ENCODE peak calls at places on chromosome 9, in four cellular contexts. O is spleen, I is HCT116, E is upper lobe of left lung. J is an unnamed sample.
A peak's percentile ranks its signal among the peaks of the same experiment; 100 is the strongest.

GRCh38 chr9:88682431-88682831 is 147.5 kb downstream of the NXNL2 start:
- DNase-seq in O (no peak), I (no peak), E (no peak), J (no peak)

GRCh38 chr9:132609829-132610228 is 27.4 kb downstream of the BARHL1 start:
- DNase-seq in I (no peak), O (no peak), E (no peak), J (no peak)

GRCh38 chr9:130986311-130986940 is 22.5 kb upstream of the LAMC3 start:
- DNase-seq in I (no peak), E (no peak), O (no peak), J (no peak)

GRCh38 chr9:92759990-92760893 is 4.4 kb downstream of the BICD2 start:
- DNase-seq in O (peak; percentile 73), I (no peak), E (peak; percentile 58), J (no peak)

GRCh38 chr9:123033864-123034598 is 564 bp downstream of the GPR21 start:
- DNase-seq in O (no peak), I (no peak), E (no peak), J (no peak)

GRCh38 chr9:105030285-105030684 is 102.3 kb upstream of the ABCA1 start:
- DNase-seq in E (no peak), O (no peak), I (no peak), J (no peak)

GRCh38 chr9:112046181-112046580 is 128.9 kb downstream of the SUSD1 start:
- DNase-seq in I (no peak), E (no peak), O (no peak), J (no peak)

GRCh38 chr9:27496134-27496504 is 28.0 kb upstream of the IFNK start:
- DNase-seq in I (no peak), E (no peak), O (no peak), J (no peak)

GRCh38 chr9:122053546-122053945 is 39.6 kb downstream of the TTLL11 start:
- DNase-seq in O (no peak), E (no peak), I (no peak), J (no peak)

GRCh38 chr9:129501771-129502324 is 119.1 kb downstream of the C9orf50 start:
- DNase-seq in E (no peak), O (no peak), I (no peak), J (no peak)

GRCh38 chr9:129500863-129501770 is 119.8 kb downstream of the C9orf50 start:
- DNase-seq in E (no peak), O (no peak), I (no peak), J (no peak)

GRCh38 chr9:129498451-129499376 is 122.2 kb downstream of the C9orf50 start:
- DNase-seq in E (no peak), I (no peak), O (no peak), J (no peak)

GRCh38 chr9:129497837-129498450 is 123.0 kb downstream of the C9orf50 start:
- DNase-seq in I (no peak), E (no peak), O (no peak), J (no peak)

GRCh38 chr9:129500166-129500862 is 120.6 kb downstream of the C9orf50 start:
- DNase-seq in E (peak; percentile 65), I (no peak), O (no peak), J (no peak)
- TF ChIP-seq CTCF in E (no peak), I (no peak), O (no peak), J (no peak)

GRCh38 chr9:21155501-21155900 is 11.0 kb downstream of the IFNA21 start:
- DNase-seq in O (no peak), E (no peak), I (no peak), J (no peak)

GRCh38 chr9:21153688-21154608 is 12.3 kb upstream of the IFNW1 start:
- DNase-seq in E (no peak), I (peak; percentile 51), O (no peak), J (peak; percentile 22)
- TF ChIP-seq CTCF in E (no peak), I (peak; percentile 40), O (no peak), J (no peak)

GRCh38 chr9:15142903-15143534 is 164.0 kb downstream of the TTC39B start:
- DNase-seq in E (no peak), I (peak; percentile 65), O (no peak), J (no peak)
- TF ChIP-seq CTCF in E (peak; percentile 29), I (peak; percentile 85), O (peak; percentile 68), J (no peak)

DNA sequence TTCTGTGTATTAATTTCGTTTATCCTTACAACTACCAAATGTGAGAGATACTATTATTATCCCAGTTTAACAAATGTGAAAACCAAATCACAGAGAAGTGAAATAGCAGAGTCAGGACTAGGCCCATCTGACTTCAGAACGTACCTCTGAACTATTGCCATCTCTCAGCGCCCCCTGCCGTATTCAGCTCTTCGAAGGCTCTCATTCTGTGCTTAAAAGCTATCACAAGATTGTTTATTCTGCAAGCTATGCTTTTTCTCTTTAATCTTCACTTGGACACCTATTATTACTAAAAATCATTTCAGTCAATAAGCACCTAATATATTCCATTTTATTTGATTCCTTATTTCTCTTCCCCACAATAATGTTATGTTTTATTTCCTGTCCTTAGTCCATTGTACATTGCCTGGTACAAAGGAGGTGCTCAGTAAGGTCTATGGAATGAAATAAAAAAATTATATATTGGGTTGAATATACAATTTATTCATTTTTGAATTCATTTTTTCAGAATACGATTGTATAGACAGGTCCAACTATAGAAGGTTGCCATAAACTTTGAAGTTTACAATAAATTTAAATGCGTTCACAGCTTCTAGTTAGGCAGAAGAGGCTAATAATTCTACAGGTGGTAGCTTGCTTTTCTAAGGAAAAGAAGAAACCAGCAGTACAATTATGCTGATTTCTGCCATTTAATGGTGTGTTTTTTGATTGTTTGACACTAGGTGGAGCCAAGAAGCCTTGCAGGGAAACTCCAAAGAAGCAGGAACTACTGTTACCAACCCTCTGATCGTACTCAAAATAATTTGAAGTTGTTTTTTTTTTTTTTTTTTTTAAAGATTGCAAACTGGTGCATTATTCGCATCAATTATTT is 202.2 kb upstream of the DMRTA1 start:
- DNase-seq in E (no peak), O (peak; percentile 71), I (peak; percentile 40), J (peak; percentile 63)
- TF ChIP-seq CTCF in E (no peak), O (peak; percentile 45), I (peak; percentile 63), J (peak; percentile 40)

GRCh38 chr9:127919253-127919815 is 2.5 kb upstream of the ST6GALNAC4 start:
- DNase-seq in O (no peak), I (peak; percentile 99), E (no peak), J (peak; percentile 81)

GRCh38 chr9:127916665-127917581 is at the start of gene ST6GALNAC4:
- DNase-seq in O (peak; percentile 99), I (no peak), E (peak; percentile 100), J (peak; percentile 91)

GRCh38 chr9:127917603-127918002 is 762 bp upstream of the ST6GALNAC4 start:
- DNase-seq in I (no peak), O (peak; percentile 86), E (no peak), J (no peak)

GRCh38 chr9:127920794-127921193 is 4.0 kb upstream of the ST6GALNAC4 start:
- DNase-seq in E (no peak), I (no peak), O (no peak), J (no peak)

DNA sequence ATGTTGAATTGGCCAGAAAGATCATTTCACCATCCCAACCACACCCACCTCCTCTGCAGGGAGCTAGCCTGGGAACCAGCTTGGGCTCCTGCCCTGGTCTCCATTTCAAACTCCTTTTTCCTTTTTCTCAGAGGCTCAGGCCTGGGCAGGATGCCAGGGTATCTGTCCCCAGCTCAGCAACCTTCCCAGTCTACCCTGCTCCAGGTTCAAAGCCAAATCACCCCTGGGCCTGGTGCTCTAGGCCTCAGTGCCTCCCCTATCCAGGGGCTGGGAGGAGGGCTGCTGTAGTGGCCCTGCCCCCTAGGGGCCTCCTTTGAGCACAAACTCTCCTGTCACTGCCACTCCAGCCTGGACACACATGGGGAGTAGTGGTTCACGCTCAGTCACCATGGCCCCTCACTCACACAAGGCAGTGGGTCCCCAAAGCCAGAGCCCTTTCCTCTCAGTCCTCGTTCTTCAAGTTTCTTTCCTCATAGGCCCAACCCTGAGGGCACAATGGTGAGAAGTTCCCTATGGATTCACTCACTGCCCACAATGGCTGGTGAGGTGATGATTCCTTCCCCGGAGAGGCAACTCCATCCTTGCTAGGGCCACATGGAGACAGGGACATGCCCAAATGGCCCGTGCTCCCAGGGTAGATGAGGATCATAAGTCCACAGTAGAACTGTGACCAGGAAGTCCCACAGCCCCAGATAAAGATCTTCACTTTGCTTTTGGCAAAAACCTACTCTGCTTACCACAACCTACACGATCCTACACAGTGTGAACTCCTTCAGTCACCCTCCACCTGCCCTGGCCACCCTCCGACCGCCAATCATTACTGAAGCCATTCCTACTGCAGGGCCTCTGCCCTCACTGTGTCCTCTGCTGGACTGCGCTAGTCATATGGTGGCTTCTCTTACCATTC is 1.6 kb upstream of the ST6GALNAC4 start:
- DNase-seq in E (no peak), O (no peak), I (no peak), J (no peak)
- TF ChIP-seq CTCF in E (no peak), O (peak; percentile 27), I (peak; percentile 48), J (no peak)

GRCh38 chr9:126836216-126836615 is 24.2 kb upstream of the ZBTB34 start:
- DNase-seq in O (no peak), E (no peak), I (no peak), J (no peak)

GRCh38 chr9:126839301-126839700 is 21.1 kb upstream of the ZBTB34 start:
- DNase-seq in I (no peak), O (no peak), E (peak; percentile 25), J (no peak)

GRCh38 chr9:126842220-126842842 is 18.1 kb upstream of the ZBTB34 start:
- DNase-seq in I (no peak), O (no peak), E (peak; percentile 14), J (no peak)

GRCh38 chr9:126838055-126838811 is 22.2 kb upstream of the ZBTB34 start:
- DNase-seq in O (no peak), I (no peak), E (peak; percentile 22), J (no peak)

GRCh38 chr9:126838895-126839294 is 21.5 kb upstream of the ZBTB34 start:
- DNase-seq in O (no peak), I (no peak), E (peak; percentile 50), J (no peak)
- TF ChIP-seq CTCF in O (no peak), I (no peak), E (no peak), J (no peak)

GRCh38 chr9:468766-469496 is 254.3 kb downstream of the DOCK8 start:
- DNase-seq in I (no peak), O (no peak), E (no peak), J (no peak)

GRCh38 chr9:471320-471719 is 256.7 kb downstream of the DOCK8 start:
- DNase-seq in I (no peak), E (no peak), O (no peak), J (no peak)

GRCh38 chr9:469672-470040 is 255.0 kb downstream of the DOCK8 start:
- DNase-seq in O (peak; percentile 88), E (no peak), I (no peak), J (no peak)

GRCh38 chr9:470041-470781 is 255.5 kb downstream of the DOCK8 start:
- DNase-seq in E (peak; percentile 94), O (peak; percentile 94), I (peak; percentile 54), J (peak; percentile 71)

GRCh38 chr9:470795-471194 is 256.1 kb downstream of the DOCK8 start:
- DNase-seq in E (no peak), O (no peak), I (no peak), J (no peak)
- TF ChIP-seq CTCF in E (no peak), O (no peak), I (no peak), J (no peak)

J was measured in Calu3.